ENCODE peak calls at places on chromosomes 4 and X, in ten cellular contexts. P, E, M, V, K, W, X, B, F and A are unnamed samples.

GRCh38 chr4:105146286-105147219 is at the start of gene TET2:
- DNase-seq in B (peak; percentile 82), W (no peak), E (peak; percentile 90), P (peak; percentile 80), M (peak; percentile 55), X (peak; percentile 91), K (peak; percentile 82), V (peak; percentile 64), F (peak; percentile 85), A (peak; percentile 91)

GRCh38 chr4:173443121-173443520 is 44.2 kb upstream of the SCRG1 start:
- DNase-seq in K (no peak), P (no peak), F (no peak), X (no peak), E (no peak), W (no peak), V (no peak), B (no peak), M (no peak), A (no peak)

GRCh38 chr4:74793757-74794340 is 474 bp downstream of the BTC start:
- DNase-seq in F (no peak), W (peak; percentile 43), P (no peak), X (peak; percentile 65), K (peak; percentile 13), V (peak; percentile 21), M (peak; percentile 56), B (peak; percentile 60), E (peak; percentile 44), A (peak; percentile 24)

GRCh38 chrX:17028381-17028780 is 81.9 kb downstream of the REPS2 start:
- DNase-seq in M (no peak), E (no peak), B (no peak), F (no peak), P (no peak), X (no peak), V (no peak), K (peak; percentile 53), W (no peak), A (no peak)

GRCh38 chr4:142901166-142901662 is 55.1 kb upstream of the INPP4B start:
- DNase-seq in E (peak; percentile 8), P (no peak), B (no peak), F (no peak), W (no peak), M (no peak), V (no peak), X (peak; percentile 13), K (peak; percentile 33), A (no peak)

GRCh38 chrX:130110379-130111219 is at the start of gene ELF4:
- DNase-seq in X (peak; percentile 20), F (peak; percentile 61), P (peak; percentile 57), E (peak; percentile 81), V (peak; percentile 57), K (peak; percentile 44), M (peak; percentile 86), W (no peak), B (no peak), A (peak; percentile 43)

GRCh38 chr4:76982638-76983579 is 33.4 kb downstream of the SEPTIN11 start:
- DNase-seq in B (no peak), W (no peak), K (peak; percentile 67), F (no peak), E (no peak), X (no peak), V (no peak), M (no peak), P (peak; percentile 63), A (no peak)

GRCh38 chr4:76558391-76559235 is 123.6 kb downstream of the SHROOM3 start:
- DNase-seq in M (no peak), B (no peak), V (no peak), F (no peak), X (no peak), W (no peak), E (no peak), P (peak; percentile 46), K (no peak), A (no peak)

GRCh38 chrX:154123241-154124219 is 20.5 kb upstream of the OPN1LW start:
- DNase-seq in F (peak; percentile 28), B (no peak), W (no peak), V (no peak), X (no peak), K (no peak), M (peak; percentile 71), P (no peak), E (no peak), A (no peak)

GRCh38 chr4:101801957-101802356 is 11.4 kb downstream of the BANK1 start:
- DNase-seq in X (no peak), V (no peak), F (no peak), W (no peak), M (no peak), B (no peak), P (no peak), E (no peak), K (no peak), A (no peak)

GRCh38 chr4:25020240-25020639 is 10.5 kb downstream of the LGI2 start:
- DNase-seq in E (peak; percentile 90), V (no peak), F (no peak), W (no peak), M (no peak), B (no peak), P (peak; percentile 19), K (peak; percentile 94), X (no peak), A (no peak)

GRCh38 chr4:6032249-6033244 is 14.3 kb upstream of the C4orf50 start:
- DNase-seq in W (no peak), X (no peak), B (no peak), E (no peak), M (peak; percentile 22), F (no peak), K (no peak), V (no peak), P (peak; percentile 2), A (no peak)

GRCh38 chr4:10088135-10089010 is 28.2 kb downstream of the WDR1 start:
- DNase-seq in P (no peak), B (no peak), E (peak; percentile 95), K (no peak), X (no peak), W (no peak), V (no peak), F (peak; percentile 8), M (no peak), A (no peak)

GRCh38 chr4:55409468-55410171 is 13.9 kb downstream of the TMEM165 start:
- DNase-seq in M (no peak), W (no peak), P (peak; percentile 51), B (no peak), K (peak; percentile 57), X (peak; percentile 21), F (no peak), V (no peak), E (no peak), A (peak; percentile 40)

GRCh38 chrX:45757272-45757671 is 556.6 kb upstream of the DIPK2B start:
- DNase-seq in K (no peak), M (no peak), W (no peak), E (peak; percentile 58), F (no peak), B (no peak), X (no peak), V (no peak), P (no peak), A (no peak)
- H3K4me3 ChIP-seq in K (no peak overlapping the region), M (no peak overlapping the region), W (no peak overlapping the region), E (no peak overlapping the region), F (no peak overlapping the region), B (no peak overlapping the region), X (no peak overlapping the region), V (no peak overlapping the region), P (no peak overlapping the region), A (no peak overlapping the region)

GRCh38 chrX:25717122-25717521 is 421.0 kb upstream of the MAGEB18 start:
- DNase-seq in K (no peak), F (no peak), P (no peak), W (no peak), X (no peak), E (no peak), M (no peak), B (no peak), V (no peak), A (no peak)

GRCh38 chrX:25726539-25726938 is 411.6 kb upstream of the MAGEB18 start:
- DNase-seq in X (no peak), W (peak; percentile 3), E (peak; percentile 23), V (no peak), F (no peak), K (no peak), M (no peak), P (no peak), B (no peak), A (peak; percentile 22)

GRCh38 chrX:25721564-25721963 is 416.6 kb upstream of the MAGEB18 start:
- DNase-seq in X (peak; percentile 42), K (peak; percentile 0), W (no peak), M (no peak), P (peak; percentile 0), F (no peak), V (no peak), E (peak; percentile 11), B (no peak), A (peak; percentile 26)
- TF ChIP-seq CTCF in X (peak; percentile 40), K (peak; percentile 22), W (peak; percentile 49), M (peak; percentile 55), P (peak; percentile 11), F (no peak), V (no peak), E (peak; percentile 48), B (no peak), A (peak; percentile 36)

DNA sequence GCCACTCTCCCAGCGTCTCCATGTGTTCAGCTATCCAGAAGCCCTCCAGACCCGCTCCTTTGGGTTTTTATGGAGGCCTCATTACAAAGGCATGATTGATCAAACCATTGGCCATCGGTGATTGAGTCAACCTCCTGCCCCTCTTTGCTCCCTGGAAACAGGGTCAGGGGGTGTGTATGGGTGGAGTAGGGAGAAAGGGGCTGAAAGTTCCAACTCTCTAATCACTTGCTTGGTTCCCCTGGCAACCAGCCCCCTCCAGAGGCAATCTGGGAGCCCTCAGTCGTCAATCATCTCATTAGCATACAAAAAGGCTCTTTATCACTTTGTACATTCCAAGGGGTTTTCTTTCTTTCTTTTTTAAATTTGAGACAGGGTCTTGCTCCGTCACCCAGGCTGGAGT is 2.3 kb downstream of the TRIM2 start:
- DNase-seq in W (no peak), P (no peak), B (no peak), F (no peak), E (no peak), M (no peak), K (no peak), X (no peak), V (no peak), A (no peak)
- H3K4me3 ChIP-seq in W (no peak overlapping the region), P (no peak overlapping the region), B (no peak overlapping the region), F (no peak overlapping the region), E (no peak overlapping the region), M (peak overlapping the region; percentile 69), K (no peak overlapping the region), X (no peak overlapping the region), V (no peak overlapping the region), A (no peak overlapping the region)

GRCh38 chr4:90799895-90800294 is 672.7 kb downstream of the CCSER1 start:
- DNase-seq in K (no peak), E (peak; percentile 3), P (no peak), W (no peak), B (no peak), M (no peak), V (no peak), X (no peak), F (no peak), A (no peak)
- TF ChIP-seq CTCF in K (no peak), E (no peak), P (no peak), W (no peak), B (no peak), M (no peak), V (no peak), X (no peak), F (no peak), A (no peak)